ENCODE peak calls at places on chromosomes 4 and X, in seven cellular contexts. R is EL; S is HFFc6; U is activated naive CD8-positive, alpha-beta T cell treated with anti-CD3 and anti-CD28 coated beads for 36 hours; X is Karpas-422; Y is lower leg skin; K is psoas muscle. E is an unnamed sample.

GRCh38 chr4:7423801-7424552 is 10.8 kb downstream of the PSAPL1 start:
- DNase-seq in R (no peak), S (no peak), U (no peak), X (no peak), Y (peak), K (peak), E (no peak)

GRCh38 chrX:10121787-10122186 is 35.0 kb upstream of the CLCN4 start:
- DNase-seq in R (no peak), S (no peak), U (no peak), X (peak), Y (no peak), K (no peak), E (no peak)

GRCh38 chr4:55604996-55605395 is 13.0 kb upstream of the PDCL2 start:
- DNase-seq in R (no peak), S (no peak), U (no peak), X (no peak), Y (no peak), K (no peak), E (no peak)

GRCh38 chrX:72712094-72712755 is 1.9 kb downstream of the PHKA1 start:
- DNase-seq in R (no peak), S (no peak), U (no peak), X (no peak), Y (no peak), K (no peak), E (no peak)

GRCh38 chrX:38206542-38206941 is 14.1 kb downstream of the SRPX start:
- DNase-seq in R (peak), S (no peak), U (no peak), X (no peak), Y (no peak), K (no peak), E (no peak)

GRCh38 chr4:732911-733630 is 27.4 kb downstream of the PCGF3 start:
- DNase-seq in R (no peak), S (no peak), U (no peak), X (no peak), Y (no peak), K (peak), E (no peak)

GRCh38 chrX:9859711-9860555 is 73.7 kb downstream of the SHROOM2 start:
- DNase-seq in R (peak), S (peak), U (no peak), X (peak), Y (no peak), K (no peak), E (no peak)

GRCh38 chr4:107618656-107619055 is 101.4 kb downstream of the PAPSS1 start:
- DNase-seq in R (no peak), S (no peak), U (no peak), X (no peak), Y (no peak), K (no peak), E (no peak)

GRCh38 chr4:86450861-86451260 is 91.0 kb upstream of the MAPK10 start:
- DNase-seq in R (no peak), S (no peak), U (no peak), X (no peak), Y (no peak), K (no peak), E (no peak)

GRCh38 chr4:8230891-8231290 is 31.8 kb downstream of the SH3TC1 start:
- DNase-seq in R (no peak), S (no peak), U (no peak), X (no peak), Y (no peak), K (no peak), E (no peak)

GRCh38 chr4:120809518-120809917 is 113.0 kb downstream of the PRDM5 start:
- DNase-seq in R (no peak), S (no peak), U (no peak), X (peak), Y (no peak), K (no peak), E (no peak)

GRCh38 chr4:158209825-158210807 is at the start of gene TMEM144:
- DNase-seq in R (peak), S (peak), U (peak), X (no peak), Y (peak), K (peak), E (peak)

E was measured in GM04504.